ENCODE peak calls at places on chromosomes 2 and 18, in four cellular contexts. Y is Right ventricle myocardium superior, D is neuronal stem cell, Z is GOT3. J is an unnamed sample.

GRCh38 chr2:239818531-239819011 is 206.6 kb downstream of the NDUFA10 start:
- DNase-seq in Y (no peak), Z (no peak), D (no peak), J (no peak)

GRCh38 chr2:30336978-30337841 is 105.9 kb downstream of the LBH start:
- DNase-seq in Y (no peak), Z (no peak), D (no peak), J (peak; percentile 57)

GRCh38 chr2:72141881-72142742 is 5.5 kb downstream of the CYP26B1 start:
- DNase-seq in D (no peak), Y (peak; percentile 29), Z (no peak), J (no peak)

GRCh38 chr2:175167076-175167791 is 769 bp downstream of the ATF2 start:
- DNase-seq in Z (no peak), D (no peak), Y (peak; percentile 58), J (peak; percentile 33)

GRCh38 chr18:72530622-72531021 is 13.5 kb downstream of the CBLN2 start:
- DNase-seq in Z (no peak), Y (no peak), D (no peak), J (no peak)

GRCh38 chr18:64653068-64653467 is 504.2 kb upstream of the LINC00305 start:
- DNase-seq in D (no peak), Y (no peak), Z (no peak), J (no peak)

GRCh38 chr2:7430421-7430868 is 513.2 kb downstream of the RNF144A start:
- DNase-seq in Y (peak; percentile 39), Z (no peak), D (no peak), J (no peak)

GRCh38 chr2:150643106-150643730 is 155.8 kb upstream of the RND3 start:
- DNase-seq in Y (no peak), Z (no peak), D (no peak), J (no peak)

GRCh38 chr2:46535360-46535759 is 56.0 kb downstream of the TMEM247 start:
- DNase-seq in D (no peak), Z (no peak), Y (no peak), J (no peak)

GRCh38 chr2:197108758-197109157 is 182.3 kb upstream of the PGAP1 start:
- DNase-seq in D (no peak), Z (peak; percentile 47), Y (peak; percentile 87), J (peak; percentile 27)

GRCh38 chr2:109133746-109134145 is 4.7 kb downstream of the SH3RF3 start:
- DNase-seq in Y (no peak), D (no peak), Z (no peak), J (no peak)

GRCh38 chr2:239936838-239937581 is 88.1 kb downstream of the NDUFA10 start:
- DNase-seq in Z (no peak), Y (peak; percentile 48), D (no peak), J (no peak)

GRCh38 chr2:142176941-142177340 is 46.1 kb upstream of the LRP1B start:
- DNase-seq in Y (no peak), Z (no peak), D (no peak), J (no peak)